ENCODE peak calls at places on chromosomes 1 and 21, in four cellular contexts. B is heart left ventricle, S is NCI-H82, G is Calu3. X is an unnamed sample.

GRCh38 chr1:236081546-236082227 is 16.8 kb upstream of the NID1 start:
- DNase-seq in B (no peak), S (no peak), G (no peak), X (no peak)

GRCh38 chr1:185813401-185813979 is 79.3 kb downstream of the HMCN1 start:
- DNase-seq in S (peak; percentile 84), G (peak; percentile 48), B (no peak), X (no peak)

GRCh38 chr1:92832537-92833160 is 809 bp downstream of the RPL5 start:
- DNase-seq in S (peak; percentile 57), G (no peak), B (no peak), X (no peak)

GRCh38 chr21:22319435-22319834 is 1321.2 kb downstream of the NCAM2 start:
- DNase-seq in B (no peak), G (no peak), S (no peak), X (no peak)

GRCh38 chr1:47842228-47842627 is 155.0 kb downstream of the TRABD2B start:
- DNase-seq in B (no peak), S (no peak), G (no peak), X (no peak)

GRCh38 chr21:46456750-46457149 is 1.9 kb upstream of the DIP2A start:
- DNase-seq in S (no peak), B (no peak), G (no peak), X (no peak)

GRCh38 chr1:24639094-24639493 is 4.0 kb upstream of the SRRM1 start:
- DNase-seq in S (no peak), B (no peak), G (no peak), X (no peak)

GRCh38 chr1:94209425-94209824 is 28.0 kb downstream of the ARHGAP29 start:
- DNase-seq in S (no peak), B (no peak), G (no peak), X (no peak)